ENCODE peak calls at places on chromosomes 12 and 14, in four cellular contexts. J is AG09309, B is lung, K is GM12878. Z is an unnamed sample.

GRCh38 chr14:23653046-23653445 is 16.9 kb downstream of the DHRS2 start:
- DNase-seq in B (no peak), J (no peak), K (no peak), Z (no peak)

GRCh38 chr12:42144424-42145196 is at the start of gene GXYLT1:
- DNase-seq in B (peak), K (peak), J (peak), Z (peak)

GRCh38 chr12:107317751-107318553 is 224.6 kb upstream of the CRY1 start:
- DNase-seq in J (peak), K (no peak), B (peak), Z (no peak)

GRCh38 chr12:1880876-1881275 is 37.6 kb downstream of the CACNA2D4 start:
- DNase-seq in J (no peak), B (no peak), K (no peak), Z (no peak)

GRCh38 chr14:80403036-80403435 is 191.7 kb upstream of the DIO2 start:
- DNase-seq in B (no peak), J (no peak), K (no peak), Z (no peak)

GRCh38 chr12:130688027-130688778 is 27.9 kb downstream of the RIMBP2 start:
- DNase-seq in J (no peak), K (no peak), B (no peak), Z (no peak)

GRCh38 chr12:12645485-12645884 is 33.8 kb downstream of the CREBL2 start:
- DNase-seq in K (no peak), J (no peak), B (no peak), Z (no peak)

GRCh38 chr12:103880299-103881142 is 39.5 kb upstream of the NT5DC3 start:
- DNase-seq in B (no peak), K (peak), J (no peak), Z (no peak)

GRCh38 chr12:11814362-11814761 is 164.9 kb downstream of the ETV6 start:
- DNase-seq in K (no peak), J (no peak), B (no peak), Z (no peak)

GRCh38 chr14:91464615-91465205 is 45.4 kb downstream of the PPP4R3A start:
- DNase-seq in J (no peak), B (no peak), K (no peak), Z (no peak)

GRCh38 chr14:105436402-105436801 is 16.8 kb downstream of the MTA1 start:
- DNase-seq in K (no peak), B (no peak), J (no peak), Z (no peak)

GRCh38 chr12:67091204-67091603 is 178.0 kb upstream of the CAND1 start:
- DNase-seq in K (no peak), J (no peak), B (no peak), Z (no peak)

GRCh38 chr12:100138048-100138907 is 4.4 kb downstream of the BLTP3B start:
- DNase-seq in B (no peak), K (no peak), J (no peak), Z (no peak)

GRCh38 chr14:91410781-91411536 is 6.7 kb downstream of the CCDC88C start:
- DNase-seq in K (no peak), B (no peak), J (no peak), Z (no peak)

GRCh38 chr12:88633312-88633711 is 53.0 kb upstream of the KITLG start:
- DNase-seq in J (no peak), B (no peak), K (no peak), Z (no peak)

GRCh38 chr12:45490232-45490881 is 239.1 kb upstream of the ARID2 start:
- DNase-seq in B (no peak), K (no peak), J (no peak), Z (no peak)

GRCh38 chr12:62117041-62117440 is 143.2 kb upstream of the USP15 start:
- DNase-seq in B (no peak), J (no peak), K (no peak), Z (no peak)

GRCh38 chr12:47249719-47250506 is 170.2 kb upstream of the AMIGO2 start:
- DNase-seq in K (no peak), B (no peak), J (no peak), Z (no peak)

GRCh38 chr14:54566152-54566409 is 847 bp upstream of the SAMD4A start:
- DNase-seq in J (no peak), K (no peak), B (no peak), Z (no peak)

GRCh38 chr12:48151103-48151771 is 6.1 kb downstream of the ASB8 start:
- DNase-seq in B (no peak), K (no peak), J (no peak), Z (no peak)

GRCh38 chr12:56957229-56958052 is at the start of gene RDH16:
- DNase-seq in K (no peak), J (no peak), B (no peak), Z (no peak)

GRCh38 chr14:92726135-92726932 is 22.1 kb downstream of the LGMN start:
- DNase-seq in B (peak), J (peak), K (no peak), Z (peak)

GRCh38 chr12:104215638-104216297 is at the start of gene TXNRD1:
- DNase-seq in K (peak), B (peak), J (no peak), Z (no peak)

GRCh38 chr12:113425960-113426453 is 3.8 kb downstream of the SDSL start:
- DNase-seq in J (no peak), K (peak), B (no peak), Z (no peak)

GRCh38 chr12:57632369-57632897 is 568 bp downstream of the B4GALNT1 start:
- DNase-seq in J (no peak), K (no peak), B (no peak), Z (no peak)